ENCODE peak calls at places on chromosomes 5 and 9, in seven cellular contexts. One of them, this sample, is unnamed.

GRCh38 chr9:126678989-126679388 is 65.3 kb downstream of the LMX1B start:
- DNase-seq in H54: no peak
- DNase-seq in A673: no peak
- DNase-seq in HEK293T: no peak
- DNase-seq in H7: no peak
- DNase-seq in tibial artery: no peak
- DNase-seq in cardiac fibroblast: no peak
- DNase-seq in this sample: no peak

GRCh38 chr5:40916213-40916612 is 6.9 kb downstream of the C7 start:
- DNase-seq in H54: no peak
- DNase-seq in A673: no peak
- DNase-seq in HEK293T: no peak
- DNase-seq in H7: peak
- DNase-seq in tibial artery: no peak
- DNase-seq in cardiac fibroblast: peak
- DNase-seq in this sample: no peak

GRCh38 chr5:75640395-75640794 is 29.1 kb downstream of the ANKDD1B start:
- DNase-seq in H54: peak
- DNase-seq in A673: peak
- DNase-seq in HEK293T: no peak
- DNase-seq in H7: no peak
- DNase-seq in tibial artery: no peak
- DNase-seq in cardiac fibroblast: peak
- DNase-seq in this sample: no peak

GRCh38 chr9:137227057-137227852 is at the start of gene RNF224:
- DNase-seq in H54: peak
- DNase-seq in A673: peak
- DNase-seq in HEK293T: peak
- DNase-seq in H7: peak
- DNase-seq in tibial artery: peak
- DNase-seq in cardiac fibroblast: peak
- DNase-seq in this sample: peak

GRCh38 chr5:94103507-94104245 is 362.3 kb upstream of the POU5F2 start:
- DNase-seq in H54: no peak
- DNase-seq in A673: no peak
- DNase-seq in HEK293T: no peak
- DNase-seq in H7: no peak
- DNase-seq in tibial artery: no peak
- DNase-seq in cardiac fibroblast: no peak
- DNase-seq in this sample: no peak

GRCh38 chr9:122797316-122798033 is 2.4 kb upstream of the OR1K1 start:
- DNase-seq in H54: peak
- DNase-seq in A673: no peak
- DNase-seq in HEK293T: no peak
- DNase-seq in H7: no peak
- DNase-seq in tibial artery: no peak
- DNase-seq in cardiac fibroblast: no peak
- DNase-seq in this sample: no peak

GRCh38 chr5:125481506-125482455 is 735.3 kb upstream of the ZNF608 start:
- DNase-seq in H54: no peak
- DNase-seq in A673: peak
- DNase-seq in HEK293T: no peak
- DNase-seq in H7: no peak
- DNase-seq in tibial artery: no peak
- DNase-seq in cardiac fibroblast: no peak
- DNase-seq in this sample: no peak

GRCh38 chr5:79560774-79561524 is 47.0 kb upstream of the HOMER1 start:
- DNase-seq in H54: no peak
- DNase-seq in A673: no peak
- DNase-seq in HEK293T: no peak
- DNase-seq in H7: no peak
- DNase-seq in tibial artery: no peak
- DNase-seq in cardiac fibroblast: no peak
- DNase-seq in this sample: no peak

GRCh38 chr9:121861501-121862180 is 210.2 kb downstream of the DAB2IP start:
- DNase-seq in H54: no peak
- DNase-seq in A673: peak
- DNase-seq in HEK293T: peak
- DNase-seq in H7: peak
- DNase-seq in tibial artery: no peak
- DNase-seq in cardiac fibroblast: no peak
- DNase-seq in this sample: no peak

GRCh38 chr5:75044406-75044805 is 8.0 kb downstream of the GCNT4 start:
- DNase-seq in H54: no peak
- DNase-seq in A673: no peak
- DNase-seq in HEK293T: no peak
- DNase-seq in H7: no peak
- DNase-seq in tibial artery: no peak
- DNase-seq in cardiac fibroblast: no peak
- DNase-seq in this sample: no peak

GRCh38 chr5:36214434-36214833 is 27.3 kb downstream of the NADK2 start:
- DNase-seq in H54: no peak
- DNase-seq in A673: no peak
- DNase-seq in HEK293T: no peak
- DNase-seq in H7: no peak
- DNase-seq in tibial artery: no peak
- DNase-seq in cardiac fibroblast: no peak
- DNase-seq in this sample: no peak

GRCh38 chr5:124057161-124057814 is 545.3 kb downstream of the CSNK1G3 start:
- DNase-seq in H54: no peak
- DNase-seq in A673: no peak
- DNase-seq in HEK293T: peak
- DNase-seq in H7: no peak
- DNase-seq in tibial artery: peak
- DNase-seq in cardiac fibroblast: no peak
- DNase-seq in this sample: no peak